ENCODE peak calls at places on chromosomes 16 and 17, in ten cellular contexts. K is NCI-H774; L is AG04449; J is type B pancreatic cell; D is mucosa of gallbladder; R is K562; V is CD4-positive, CD25-positive, alpha-beta regulatory T cell; S is HFF-Myc; E is AG20443; M is pancreas. Q is an unnamed sample.

GRCh38 chr17:78138204-78139060 is 7.8 kb upstream of the C17orf99 start:
- DNase-seq in J (no peak), V (no peak), M (no peak), E (no peak), K (no peak), D (no peak), L (no peak), S (no peak), R (no peak), Q (no peak)

GRCh38 chr17:55172612-55173011 is 92.1 kb upstream of the HLF start:
- DNase-seq in K (no peak), L (no peak), M (no peak), V (no peak), E (no peak), S (no peak), J (no peak), D (no peak), R (no peak), Q (no peak)

GRCh38 chr17:63760771-63761539 is 12.4 kb downstream of the CCDC47 start:
- DNase-seq in L (no peak), R (no peak), D (no peak), E (no peak), V (no peak), J (no peak), K (no peak), S (no peak), M (no peak), Q (no peak)

GRCh38 chr17:44350733-44351226 is 5.7 kb downstream of the GRN start:
- DNase-seq in L (no peak), M (peak), K (peak), E (peak), D (peak), J (no peak), R (peak), S (no peak), V (peak), Q (peak)

GRCh38 chr17:46977348-46977747 is 1.7 kb downstream of the RPRML start:
- DNase-seq in V (no peak), R (peak), L (no peak), E (no peak), M (no peak), K (no peak), S (peak), J (no peak), D (no peak), Q (no peak)

GRCh38 chr16:8923199-8923598 is 40.5 kb downstream of the USP7 start:
- DNase-seq in D (no peak), S (no peak), E (no peak), L (no peak), V (no peak), J (no peak), M (no peak), K (no peak), R (no peak), Q (no peak)

GRCh38 chr16:11901091-11901490 is 14.7 kb downstream of the GSPT1 start:
- DNase-seq in V (no peak), S (no peak), J (no peak), L (no peak), E (peak), D (no peak), M (no peak), K (no peak), R (no peak), Q (no peak)

GRCh38 chr17:47305302-47305923 is 18.3 kb upstream of the EFCAB13 start:
- DNase-seq in R (no peak), S (peak), J (peak), V (peak), E (peak), K (no peak), D (no peak), M (no peak), L (peak), Q (no peak)

GRCh38 chr16:88759245-88759975 is 25.6 kb downstream of the PIEZO1 start:
- DNase-seq in R (peak), E (no peak), J (no peak), K (no peak), D (peak), L (no peak), M (no peak), S (no peak), V (peak), Q (no peak)

GRCh38 chr17:7687908-7688807 is at the start of gene WRAP53:
- DNase-seq in K (peak), D (peak), V (peak), L (peak), J (peak), S (peak), E (peak), M (peak), R (peak), Q (peak)

GRCh38 chr17:19254651-19255050 is 17.5 kb downstream of the EPN2 start:
- DNase-seq in J (no peak), S (no peak), D (no peak), E (no peak), M (no peak), R (no peak), V (no peak), L (no peak), K (no peak), Q (no peak)

GRCh38 chr17:80518392-80518791 is 26.2 kb upstream of the RPTOR start:
- DNase-seq in M (no peak), L (no peak), E (no peak), K (no peak), S (no peak), J (no peak), R (no peak), V (no peak), D (no peak), Q (no peak)

GRCh38 chr16:10976663-10977062 is 32.3 kb downstream of the CLEC16A start:
- DNase-seq in D (no peak), E (no peak), J (no peak), R (no peak), V (no peak), K (no peak), M (no peak), L (no peak), S (no peak), Q (no peak)

GRCh38 chr17:76497979-76498885 is 3.0 kb downstream of the RHBDF2 start:
- DNase-seq in S (peak), R (no peak), D (peak), M (peak), L (no peak), J (no peak), K (peak), V (no peak), E (peak), Q (peak)

GRCh38 chr17:75343007-75343406 is 53.8 kb upstream of the SLC25A19 start:
- DNase-seq in K (no peak), E (no peak), L (no peak), M (no peak), D (no peak), V (no peak), R (no peak), J (no peak), S (no peak), Q (no peak)